ENCODE peak calls at places on chromosomes 11 and 22, in six cellular contexts. O, I, J, R, E and S are unnamed samples.

GRCh38 chr11:89321401-89321800 is 143.7 kb downstream of the TYR start:
- DNase-seq in I (no peak), J (no peak), E (no peak), R (no peak), O (no peak), S (no peak)

GRCh38 chr11:128734439-128735224 is 40.8 kb downstream of the FLI1 start:
- DNase-seq in E (no peak), J (no peak), R (peak; percentile 28), O (no peak), I (no peak), S (no peak)

GRCh38 chr11:10622957-10623787 is 54.7 kb upstream of the LYVE1 start:
- DNase-seq in J (peak; percentile 18), I (no peak), R (no peak), E (no peak), O (no peak), S (no peak)

GRCh38 chr11:134642206-134642605 is 230.2 kb upstream of the B3GAT1 start:
- DNase-seq in J (no peak), O (no peak), R (no peak), E (no peak), I (no peak), S (no peak)

GRCh38 chr22:38751422-38752346 is 4.1 kb downstream of the SUN2 start:
- DNase-seq in O (no peak), J (peak; percentile 90), E (no peak), I (no peak), R (peak; percentile 69), S (no peak)

GRCh38 chr11:121672630-121673487 is 220.1 kb upstream of the SORL1-AS1 start:
- DNase-seq in J (no peak), E (no peak), I (no peak), R (no peak), O (no peak), S (no peak)

GRCh38 chr11:13118194-13118593 is 109.1 kb downstream of the RASSF10 start:
- DNase-seq in J (no peak), E (peak; percentile 49), I (peak; percentile 100), O (no peak), R (no peak), S (no peak)

GRCh38 chr11:129324533-129325175 is 51.0 kb upstream of the BARX2 start:
- DNase-seq in J (no peak), O (no peak), I (no peak), E (no peak), R (no peak), S (no peak)

GRCh38 chr22:23113067-23113846 is 28.5 kb downstream of the RSPH14 start:
- DNase-seq in O (peak; percentile 84), E (no peak), J (no peak), I (no peak), R (no peak), S (peak; percentile 76)